ENCODE peak calls at places on chromosomes 7 and 10, in ten cellular contexts. L is kidney glomerular epithelial cell, Q is ecto neural progenitor cell, V is DMS153, A is NCI-H2081 treated with DMSO at 0.1 percent for 48 hours, T is MCF 10A, I is NCI-H1436, J is T-helper 9 cell, N is OCI-M1, K is psoas muscle. P is an unnamed sample.
A peak's percentile ranks its signal among the peaks of the same experiment; 100 is the strongest.

GRCh38 chr7:46682841-46683624 is 762.0 kb upstream of the IGFBP3 start:
- DNase-seq in L (no peak), T (peak; percentile 63), K (no peak), A (no peak), I (no peak), J (no peak), Q (no peak), V (no peak), N (no peak), P (peak; percentile 28)

GRCh38 chr7:68014031-68014774 is 1017.6 kb downstream of the TYW1 start:
- DNase-seq in V (peak; percentile 71), A (no peak), L (no peak), K (no peak), J (no peak), I (no peak), Q (no peak), N (no peak), T (no peak), P (no peak)

GRCh38 chr7:126700807-126701604 is 551.7 kb downstream of the GRM8 start:
- DNase-seq in K (no peak), V (peak; percentile 80), I (peak; percentile 83), N (peak; percentile 91), T (peak; percentile 94), Q (peak; percentile 66), A (peak; percentile 55), J (no peak), L (peak; percentile 95), P (peak; percentile 99)

GRCh38 chr10:3034611-3035010 is 32.7 kb upstream of the PFKP start:
- DNase-seq in I (no peak), L (no peak), K (no peak), N (no peak), V (no peak), A (no peak), Q (no peak), T (no peak), J (no peak), P (no peak)

GRCh38 chr10:1557081-1557480 is 180.2 kb downstream of the ADARB2 start:
- DNase-seq in K (no peak), I (no peak), V (no peak), Q (no peak), A (no peak), N (no peak), J (no peak), T (no peak), L (no peak), P (no peak)

GRCh38 chr10:62082729-62083412 is 181.4 kb downstream of the ARID5B start:
- DNase-seq in J (no peak), V (peak; percentile 48), T (no peak), A (peak; percentile 25), K (no peak), Q (no peak), L (no peak), I (no peak), N (no peak), P (peak; percentile 21)

GRCh38 chr10:49368256-49368655 is 27.6 kb downstream of the DRGX start:
- DNase-seq in Q (peak; percentile 34), V (no peak), K (no peak), I (no peak), A (no peak), J (no peak), T (no peak), L (no peak), N (no peak), P (no peak)

GRCh38 chr10:43265799-43266721 is 805 bp downstream of the RASGEF1A start:
- DNase-seq in Q (peak; percentile 62), J (peak; percentile 41), V (no peak), A (no peak), T (no peak), K (no peak), L (no peak), I (no peak), N (no peak), P (no peak)

GRCh38 chr7:158973941-158974785 is 117.8 kb downstream of the DYNC2I1 start:
- DNase-seq in T (no peak), N (no peak), L (no peak), I (no peak), Q (no peak), K (no peak), J (no peak), V (no peak), A (no peak), P (no peak)

GRCh38 chr7:134367956-134368749 is 51.4 kb upstream of the SLC35B4 start:
- DNase-seq in I (no peak), T (peak; percentile 22), N (no peak), J (no peak), Q (no peak), V (no peak), K (no peak), A (no peak), L (no peak), P (no peak)

GRCh38 chr7:23234569-23235296 is 11.8 kb upstream of the GPNMB start:
- DNase-seq in T (no peak), Q (no peak), K (no peak), I (no peak), V (no peak), J (no peak), N (no peak), A (no peak), L (no peak), P (no peak)

GRCh38 chr7:96596120-96596826 is 113.4 kb downstream of the SEM1 start:
- DNase-seq in K (no peak), V (peak; percentile 99), J (no peak), N (peak; percentile 59), A (peak; percentile 100), L (no peak), Q (no peak), T (peak; percentile 27), I (peak; percentile 96), P (peak; percentile 15)

GRCh38 chr7:101328159-101328558 is 6.5 kb upstream of the IFT22 start:
- DNase-seq in V (no peak), I (no peak), K (no peak), N (no peak), Q (no peak), L (no peak), T (no peak), A (no peak), J (no peak), P (no peak)

GRCh38 chr10:124172241-124172661 is 78.9 kb upstream of the CHST15 start:
- DNase-seq in T (no peak), J (no peak), L (no peak), A (no peak), N (no peak), V (no peak), K (no peak), Q (peak; percentile 46), I (no peak), P (no peak)

GRCh38 chr10:75211007-75211735 is 575 bp downstream of the VDAC2 start:
- DNase-seq in T (peak; percentile 56), Q (no peak), I (peak; percentile 44), N (peak; percentile 59), A (no peak), V (peak; percentile 14), L (peak; percentile 59), K (no peak), J (no peak), P (no peak)

GRCh38 chr7:112009081-112009480 is 197.1 kb downstream of the DOCK4 start:
- DNase-seq in K (no peak), J (no peak), I (no peak), L (no peak), Q (no peak), T (peak; percentile 59), V (no peak), N (no peak), A (no peak), P (peak; percentile 89)

GRCh38 chr10:50552771-50553535 is 70.8 kb downstream of the SGMS1 start:
- DNase-seq in J (no peak), A (no peak), N (peak; percentile 90), T (peak; percentile 66), K (no peak), V (peak; percentile 3), L (peak; percentile 32), Q (no peak), I (no peak), P (peak; percentile 39)

GRCh38 chr10:129959544-129960492 is 4.3 kb downstream of the EBF3 start:
- DNase-seq in K (peak; percentile 66), T (no peak), I (no peak), Q (peak; percentile 56), N (no peak), J (no peak), A (no peak), L (no peak), V (no peak), P (no peak)

GRCh38 chr10:114458955-114459354 is 54.7 kb upstream of the AFAP1L2 start:
- DNase-seq in K (peak; percentile 55), N (peak; percentile 80), J (no peak), Q (peak; percentile 70), L (peak; percentile 3), V (no peak), I (no peak), A (no peak), T (peak; percentile 46), P (peak; percentile 40)

GRCh38 chr10:50740351-50740688 is 584 bp downstream of the ASAH2B start:
- DNase-seq in I (peak; percentile 5), Q (no peak), J (no peak), N (peak; percentile 73), T (peak; percentile 51), L (peak; percentile 74), K (peak; percentile 39), A (no peak), V (no peak), P (peak; percentile 79)

GRCh38 chr7:112001089-112001826 is 204.9 kb downstream of the DOCK4 start:
- DNase-seq in J (no peak), V (no peak), Q (no peak), N (no peak), I (no peak), A (no peak), L (peak; percentile 87), K (no peak), T (peak; percentile 85), P (peak; percentile 96)

GRCh38 chr10:125200396-125200795 is 40.0 kb upstream of the CTBP2 start:
- DNase-seq in N (no peak), Q (no peak), I (no peak), L (no peak), V (no peak), T (no peak), K (no peak), J (no peak), A (no peak), P (no peak)

GRCh38 chr7:64869912-64870562 is 33.0 kb upstream of the ZNF273 start:
- DNase-seq in J (no peak), K (no peak), A (no peak), N (no peak), L (no peak), V (no peak), I (no peak), T (no peak), Q (no peak), P (no peak)

GRCh38 chr10:3782456-3783312 is 2.3 kb downstream of the KLF6 start:
- DNase-seq in L (peak; percentile 88), K (peak; percentile 81), A (no peak), T (peak; percentile 94), I (no peak), N (peak; percentile 87), V (no peak), J (peak; percentile 57), Q (no peak), P (peak; percentile 91)

GRCh38 chr7:47288060-47288459 is 293.9 kb downstream of the TNS3 start:
- DNase-seq in K (no peak), T (no peak), A (no peak), L (no peak), V (no peak), I (no peak), N (no peak), Q (no peak), J (no peak), P (no peak)

P was measured in HT1080.